ENCODE peak calls at places on chromosomes 3 and 15, in eight cellular contexts. A is vagina, B is A549, P is adrenal gland, D is lower leg skin, G is uterus, I is transverse colon, R is body of pancreas. U is an unnamed sample.

GRCh38 chr3:193869221-193870201 is 266.4 kb upstream of the HES1 start:
- DNase-seq in A (no peak), B (peak), P (peak), D (no peak), G (no peak), I (no peak), R (no peak), U (no peak)

GRCh38 chr3:64437126-64437525 is 211.9 kb upstream of the PRICKLE2 start:
- DNase-seq in A (no peak), B (no peak), P (no peak), D (no peak), G (no peak), I (no peak), R (no peak), U (no peak)

GRCh38 chr3:138367912-138368311 is 19.5 kb downstream of the MRAS start:
- DNase-seq in A (no peak), B (no peak), P (no peak), D (peak), G (no peak), I (peak), R (peak), U (no peak)

GRCh38 chr3:66785191-66785909 is 212.8 kb upstream of the KBTBD8 start:
- DNase-seq in A (no peak), B (no peak), P (no peak), D (no peak), G (no peak), I (no peak), R (no peak), U (no peak)

GRCh38 chr3:120440001-120440703 is 10.6 kb downstream of the FSTL1 start:
- DNase-seq in A (peak), B (no peak), P (no peak), D (peak), G (no peak), I (no peak), R (no peak), U (no peak)

GRCh38 chr15:61393524-61393923 is 164.4 kb upstream of the RORA start:
- DNase-seq in A (no peak), B (no peak), P (no peak), D (no peak), G (no peak), I (no peak), R (no peak), U (no peak)

GRCh38 chr15:70597056-70597603 is 166.2 kb downstream of the UACA start:
- DNase-seq in A (no peak), B (peak), P (no peak), D (no peak), G (no peak), I (no peak), R (no peak), U (no peak)

GRCh38 chr3:152071924-152072323 is 196.8 kb upstream of the MBNL1 start:
- DNase-seq in A (no peak), B (peak), P (peak), D (no peak), G (no peak), I (no peak), R (no peak), U (peak)

GRCh38 chr3:24508423-24508839 is 13.8 kb upstream of the THRB start:
- DNase-seq in A (no peak), B (no peak), P (no peak), D (no peak), G (no peak), I (no peak), R (no peak), U (no peak)

GRCh38 chr15:101276501-101277037 is 716 bp downstream of the SELENOS start:
- DNase-seq in A (no peak), B (peak), P (no peak), D (peak), G (no peak), I (no peak), R (no peak), U (peak)

GRCh38 chr3:5948081-5948480 is 760.6 kb downstream of the EDEM1 start:
- DNase-seq in A (no peak), B (no peak), P (no peak), D (no peak), G (no peak), I (no peak), R (no peak), U (no peak)

GRCh38 chr3:101548527-101549105 is 13.1 kb upstream of the TRMT10C start:
- DNase-seq in A (no peak), B (peak), P (no peak), D (no peak), G (no peak), I (no peak), R (no peak), U (no peak)

GRCh38 chr3:17258823-17259436 is 374.2 kb downstream of the PLCL2 start:
- DNase-seq in A (no peak), B (peak), P (no peak), D (no peak), G (no peak), I (no peak), R (no peak), U (peak)

GRCh38 chr3:127081001-127081720 is 98.2 kb downstream of the PLXNA1 start:
- DNase-seq in A (no peak), B (no peak), P (no peak), D (no peak), G (no peak), I (no peak), R (no peak), U (no peak)

GRCh38 chr3:136860541-136860940 is 1.5 kb upstream of the NCK1 start:
- DNase-seq in A (no peak), B (no peak), P (no peak), D (no peak), G (no peak), I (no peak), R (no peak), U (no peak)

GRCh38 chr3:28476194-28476593 is 127.6 kb upstream of the AZI2 start:
- DNase-seq in A (no peak), B (peak), P (no peak), D (no peak), G (no peak), I (no peak), R (no peak), U (peak)

GRCh38 chr15:38864827-38865604 is 300.4 kb upstream of the RASGRP1 start:
- DNase-seq in A (peak), B (no peak), P (no peak), D (no peak), G (peak), I (no peak), R (peak), U (no peak)

GRCh38 chr15:70426065-70426821 is 328.5 kb upstream of the TLE3 start:
- DNase-seq in A (no peak), B (no peak), P (no peak), D (no peak), G (no peak), I (no peak), R (no peak), U (no peak)

GRCh38 chr3:171526146-171526545 is 65.9 kb upstream of the TNIK start:
- DNase-seq in A (no peak), B (no peak), P (no peak), D (no peak), G (no peak), I (no peak), R (no peak), U (no peak)

GRCh38 chr15:98177950-98178848 is 217.7 kb downstream of the ARRDC4 start:
- DNase-seq in A (no peak), B (peak), P (peak), D (no peak), G (peak), I (peak), R (peak), U (peak)

GRCh38 chr3:158711886-158712285 is 20.4 kb downstream of the RARRES1 start:
- DNase-seq in A (no peak), B (peak), P (no peak), D (no peak), G (no peak), I (no peak), R (no peak), U (no peak)

GRCh38 chr3:122944671-122945151 is 82.9 kb downstream of the SEMA5B start:
- DNase-seq in A (no peak), B (no peak), P (no peak), D (no peak), G (no peak), I (no peak), R (no peak), U (no peak)

GRCh38 chr15:67093146-67093874 is 27.9 kb downstream of the SMAD3 start:
- DNase-seq in A (no peak), B (no peak), P (no peak), D (no peak), G (no peak), I (peak), R (no peak), U (no peak)

GRCh38 chr3:163039636-163040035 is 1543.0 kb downstream of the OTOL1 start:
- DNase-seq in A (no peak), B (no peak), P (no peak), D (no peak), G (no peak), I (no peak), R (no peak), U (no peak)

GRCh38 chr3:114904633-114905032 is 242.5 kb downstream of the ZBTB20 start:
- DNase-seq in A (no peak), B (no peak), P (no peak), D (no peak), G (no peak), I (no peak), R (no peak), U (peak)

GRCh38 chr3:155995525-155996370 is 124.6 kb upstream of the KCNAB1 start:
- DNase-seq in A (no peak), B (peak), P (no peak), D (no peak), G (no peak), I (no peak), R (peak), U (peak)

GRCh38 chr3:121491683-121492082 is 54.1 kb downstream of the POLQ start:
- DNase-seq in A (no peak), B (no peak), P (no peak), D (no peak), G (no peak), I (no peak), R (no peak), U (no peak)

GRCh38 chr3:188936597-188937107 is 235.1 kb upstream of the TPRG1 start:
- DNase-seq in A (no peak), B (no peak), P (no peak), D (no peak), G (no peak), I (no peak), R (no peak), U (no peak)

GRCh38 chr3:140434261-140434905 is 243.5 kb upstream of the TRIM42 start:
- DNase-seq in A (peak), B (no peak), P (no peak), D (peak), G (no peak), I (no peak), R (no peak), U (no peak)

GRCh38 chr15:69988541-69989225 is 109.0 kb downstream of the TLE3 start:
- DNase-seq in A (no peak), B (no peak), P (no peak), D (no peak), G (no peak), I (no peak), R (no peak), U (no peak)

GRCh38 chr3:90080988-90081387 is 973.6 kb downstream of the EPHA3 start:
- DNase-seq in A (no peak), B (no peak), P (no peak), D (no peak), G (no peak), I (no peak), R (no peak), U (no peak)

GRCh38 chr15:71599404-71600225 is 210.7 kb upstream of the NR2E3 start:
- DNase-seq in A (no peak), B (no peak), P (no peak), D (no peak), G (peak), I (no peak), R (peak), U (no peak)

GRCh38 chr3:132781922-132782321 is 59.7 kb upstream of the NPHP3 start:
- DNase-seq in A (no peak), B (no peak), P (no peak), D (no peak), G (no peak), I (no peak), R (no peak), U (no peak)

GRCh38 chr3:1723726-1724125 is 374.9 kb upstream of the CNTN4 start:
- DNase-seq in A (no peak), B (no peak), P (no peak), D (no peak), G (no peak), I (no peak), R (no peak), U (no peak)

DNA sequence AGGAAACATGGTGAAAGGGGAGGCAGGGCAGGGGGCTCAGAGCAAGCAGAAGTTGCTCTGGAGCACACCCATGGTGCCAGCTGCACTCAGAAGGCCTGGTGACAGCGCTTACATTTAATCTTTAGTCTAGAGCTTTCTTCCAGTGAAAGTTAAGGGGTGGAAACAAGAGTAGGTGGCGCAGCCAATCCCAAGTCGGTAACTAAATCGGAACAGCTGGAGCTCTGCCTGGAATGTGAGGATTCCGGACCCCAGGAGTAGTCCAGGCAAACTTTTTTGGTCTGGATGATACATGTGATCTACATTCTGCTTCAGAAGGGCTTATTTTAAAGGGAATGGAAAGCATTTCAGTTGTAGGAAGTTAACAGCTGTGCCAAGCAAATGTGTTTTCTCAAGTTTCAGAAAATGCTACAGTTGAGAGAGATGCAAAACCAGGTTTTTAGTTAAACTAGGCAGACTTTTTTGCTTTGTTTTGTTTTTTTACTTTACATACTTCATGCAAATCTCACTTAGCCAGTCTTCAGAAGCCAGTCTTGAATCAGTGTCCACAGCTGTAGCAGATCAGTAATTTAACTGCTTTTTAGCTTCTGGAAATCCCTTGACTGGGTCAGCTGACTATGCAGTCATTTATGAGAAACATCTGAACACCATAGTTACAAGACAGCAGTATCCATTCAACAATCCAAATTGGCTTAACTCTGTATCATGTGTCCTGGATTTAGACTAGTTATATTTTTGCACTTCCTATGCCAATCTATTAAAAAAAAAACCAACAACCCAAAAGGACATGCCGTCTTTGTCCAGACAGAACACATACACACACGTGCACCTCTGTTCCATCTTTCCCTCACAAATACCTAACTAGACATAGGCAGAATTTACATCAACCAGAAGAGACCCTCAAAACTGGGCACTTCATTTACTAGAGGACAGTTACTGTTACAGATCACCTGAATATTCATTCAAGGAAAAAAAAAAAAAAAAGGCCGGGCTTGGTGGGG is 33.2 kb downstream of the ZNF106 start:
- DNase-seq in A (peak), B (no peak), P (peak), D (peak), G (peak), I (peak), R (peak), U (no peak)
- TF ChIP-seq POLR2A in A (no peak), B (no peak), P (no peak), D (no peak), G (no peak), I (peak), R (peak), U (no peak)

DNA sequence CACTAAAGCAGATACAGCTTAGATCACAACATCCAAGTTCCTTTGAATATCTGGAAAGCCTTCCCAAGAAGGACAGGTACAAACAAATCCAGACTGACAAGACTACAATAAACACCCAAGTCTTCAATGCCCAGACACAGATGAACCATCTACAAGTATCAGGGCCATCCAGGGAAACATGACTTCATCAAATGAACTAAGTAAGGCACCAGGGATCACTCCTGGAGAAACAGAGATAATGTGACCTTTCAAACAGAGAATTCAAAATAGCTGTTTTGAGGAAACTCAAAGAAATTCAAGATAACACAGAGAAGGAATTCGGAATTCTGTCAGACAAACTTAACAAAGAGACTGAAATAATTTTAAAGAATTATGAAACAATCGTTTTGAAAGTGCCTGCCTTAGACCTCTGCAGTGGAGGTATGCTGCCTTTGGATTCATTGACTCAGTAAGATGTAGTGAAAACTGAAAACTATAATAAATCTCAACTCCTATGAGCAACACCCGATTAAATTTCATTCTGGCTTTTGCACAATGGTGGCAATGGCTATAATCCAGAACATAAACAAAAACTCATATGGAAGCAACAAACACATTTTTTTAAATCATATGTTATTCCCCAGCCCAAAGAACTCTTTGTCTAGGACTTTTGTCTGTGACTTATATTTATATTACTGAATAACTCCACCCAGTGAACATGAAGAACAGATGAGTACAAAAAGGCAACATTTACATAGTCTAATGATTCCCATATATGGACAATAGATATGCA is 12.6 kb upstream of the COL8A1 start:
- DNase-seq in A (no peak), B (no peak), P (no peak), D (no peak), G (no peak), I (no peak), R (no peak), U (no peak)
- TF ChIP-seq POLR2A in A (no peak), B (no peak), P (no peak), D (no peak), G (no peak), I (no peak), R (no peak), U (no peak)

DNA sequence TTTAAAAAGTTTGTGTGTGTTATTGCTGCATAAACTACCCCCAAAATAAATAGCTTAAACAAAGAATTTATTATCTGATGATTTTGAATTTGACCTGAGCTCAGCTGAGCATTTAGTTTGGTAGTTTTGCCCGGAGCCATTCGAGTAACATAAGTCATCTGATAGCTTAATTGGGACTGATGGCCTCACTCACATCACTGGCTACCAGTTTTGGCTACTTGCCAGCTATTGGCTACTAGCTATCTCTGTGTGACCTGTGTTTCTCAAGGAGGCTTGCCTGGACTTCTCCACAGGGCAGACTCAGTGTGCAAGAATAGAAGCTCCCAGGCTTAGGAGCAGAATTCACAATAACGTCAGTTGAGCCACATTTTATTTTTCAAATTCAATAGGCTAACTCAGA is 9.0 kb downstream of the CNTN3 start:
- DNase-seq in A (no peak), B (no peak), P (no peak), D (no peak), G (no peak), I (no peak), R (no peak), U (no peak)
- TF ChIP-seq POLR2A in A (no peak), B (no peak), P (no peak), D (no peak), G (no peak), I (no peak), R (no peak), U (no peak)

GRCh38 chr3:11933529-11933928 is 70.7 kb upstream of the SYN2 start:
- DNase-seq in A (no peak), B (no peak), P (no peak), D (peak), G (no peak), I (no peak), R (no peak), U (no peak)
- TF ChIP-seq POLR2A in A (no peak), B (no peak), P (no peak), D (no peak), G (no peak), I (no peak), R (no peak), U (no peak)

GRCh38 chr3:50207359-50208042 is 2.4 kb downstream of the SLC38A3 start:
- DNase-seq in A (no peak), B (no peak), P (no peak), D (no peak), G (no peak), I (no peak), R (no peak), U (no peak)

GRCh38 chr3:50203113-50203852 is 1.8 kb upstream of the SLC38A3 start:
- DNase-seq in A (no peak), B (no peak), P (no peak), D (no peak), G (no peak), I (no peak), R (peak), U (no peak)

GRCh38 chr3:50204804-50205718 is at the start of gene SLC38A3:
- DNase-seq in A (no peak), B (no peak), P (no peak), D (no peak), G (no peak), I (no peak), R (peak), U (no peak)

GRCh38 chr3:50204052-50204803 is 843 bp upstream of the SLC38A3 start:
- DNase-seq in A (no peak), B (no peak), P (no peak), D (no peak), G (no peak), I (no peak), R (no peak), U (no peak)

DNA sequence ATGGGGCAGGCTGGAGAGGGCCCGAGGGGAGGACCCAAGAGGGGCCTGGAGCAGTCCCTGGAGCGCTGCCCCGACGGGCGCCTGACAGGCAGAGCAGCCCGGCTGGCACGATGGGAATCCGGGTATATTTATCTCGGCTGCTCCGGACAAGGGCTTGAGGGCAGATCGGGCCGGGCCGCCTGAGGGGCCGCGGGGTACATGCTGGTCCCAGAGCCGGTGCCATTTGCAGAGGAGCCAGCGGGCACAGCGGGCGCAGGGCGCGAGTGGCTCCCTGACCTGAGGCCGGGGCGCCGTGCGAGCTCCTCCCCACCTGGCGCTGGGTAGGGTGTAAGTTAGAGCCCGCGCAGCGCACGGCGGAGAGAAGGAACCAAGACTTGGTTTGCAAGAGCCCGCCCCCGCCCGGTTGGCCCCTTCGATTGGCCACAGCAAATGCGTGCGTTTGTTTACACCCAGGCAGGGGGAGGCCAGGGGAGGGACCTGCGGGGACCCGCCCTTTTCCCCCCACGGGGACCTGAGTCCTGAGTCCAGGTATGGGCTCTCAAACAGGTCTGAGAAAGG is 727 bp downstream of the SLC38A3 start:
- DNase-seq in A (no peak), B (no peak), P (no peak), D (no peak), G (no peak), I (peak), R (peak), U (no peak)
- TF ChIP-seq POLR2A in A (no peak), B (no peak), P (no peak), D (no peak), G (no peak), I (no peak), R (peak), U (no peak)

GRCh38 chr3:129313983-129314756 is 35.5 kb downstream of the HMCES start:
- DNase-seq in A (no peak), B (peak), P (no peak), D (no peak), G (peak), I (peak), R (peak), U (peak)
- TF ChIP-seq POLR2A in A (no peak), B (no peak), P (no peak), D (no peak), G (no peak), I (peak), R (no peak), U (peak)